ENCODE peak calls at places on chromosome 21, in five cellular contexts. J is uterus, F is left ventricle myocardium inferior, B is cardiac muscle cell, U is A549. K is an unnamed sample. For H3K4me1, the result is how much of the 10 kb centered on the place peaks cover.

GRCh38 chr21:31456201-31456600 is 112.1 kb upstream of the TIAM1 start:
- DNase-seq in U (no peak), J (no peak), B (no peak), F (no peak), K (no peak)

GRCh38 chr21:42057861-42058437 is 13.2 kb upstream of the UMODL1 start:
- DNase-seq in F (no peak), B (no peak), J (no peak), U (no peak), K (no peak)

GRCh38 chr21:16514316-16514715 is 784.5 kb downstream of the USP25 start:
- DNase-seq in B (no peak), U (no peak), J (no peak), F (no peak), K (no peak)

GRCh38 chr21:42165901-42166300 is 53.0 kb upstream of the ABCG1 start:
- DNase-seq in F (no peak), B (no peak), U (no peak), J (no peak), K (no peak)

GRCh38 chr21:26934383-26934782 is 32.5 kb downstream of the ADAMTS5 start:
- DNase-seq in J (no peak), U (no peak), F (no peak), B (no peak), K (no peak)

GRCh38 chr21:37000381-37000780 is 6.1 kb upstream of the RIPPLY3 start:
- DNase-seq in F (no peak), U (no peak), B (no peak), J (no peak), K (no peak)

GRCh38 chr21:20647603-20648002 is 350.6 kb upstream of the NCAM2 start:
- DNase-seq in B (no peak), J (no peak), F (no peak), U (no peak), K (no peak)

GRCh38 chr21:15667010-15667409 is 62.8 kb upstream of the USP25 start:
- DNase-seq in U (no peak), B (peak), F (no peak), J (no peak), K (no peak)

GRCh38 chr21:18335651-18336050 is 67.9 kb downstream of the TMPRSS15 start:
- DNase-seq in B (no peak), F (no peak), U (no peak), J (no peak), K (no peak)

GRCh38 chr21:46180079-46180722 is 4.1 kb downstream of the SPATC1L start:
- DNase-seq in F (no peak), U (no peak), J (no peak), B (no peak), K (no peak)

GRCh38 chr21:21188513-21189188 is 190.4 kb downstream of the NCAM2 start:
- DNase-seq in U (no peak), F (no peak), B (peak), J (no peak), K (no peak)

GRCh38 chr21:34642211-34643075 is 26.4 kb upstream of the CLIC6 start:
- DNase-seq in F (no peak), U (no peak), B (peak), J (no peak), K (no peak)

GRCh38 chr21:31098576-31099005 is 60.3 kb upstream of the KRTAP19-8 start:
- DNase-seq in J (peak), U (no peak), F (peak), B (peak), K (peak)

GRCh38 chr21:45709127-45709526 is 65.6 kb downstream of the PCBP3 start:
- DNase-seq in J (no peak), F (no peak), U (no peak), B (peak), K (no peak)

GRCh38 chr21:36854391-36854790 is 112.1 kb downstream of the HLCS start:
- DNase-seq in J (no peak), U (peak), F (no peak), B (peak), K (no peak)

GRCh38 chr21:46205121-46205520 is 20.9 kb upstream of the SPATC1L start:
- DNase-seq in B (no peak), F (peak), J (no peak), U (no peak), K (no peak)

GRCh38 chr21:42308914-42309752 is 6.1 kb downstream of the TFF3 start:
- DNase-seq in J (no peak), U (no peak), B (no peak), F (no peak), K (no peak)

GRCh38 chr21:35116777-35117176 is 67.7 kb upstream of the RUNX1 start:
- DNase-seq in F (no peak), J (no peak), B (no peak), U (no peak), K (no peak)

GRCh38 chr21:41725421-41726021 is 41.3 kb downstream of the RIPK4 start:
- DNase-seq in J (no peak), B (no peak), U (no peak), F (no peak), K (no peak)

GRCh38 chr21:42562816-42563215 is 49.2 kb downstream of the SLC37A1 start:
- DNase-seq in U (no peak), F (no peak), B (no peak), J (no peak), K (no peak)

GRCh38 chr21:34989337-34990151 is 59.6 kb downstream of the RUNX1 start:
- DNase-seq in B (no peak), F (no peak), U (no peak), J (no peak), K (no peak)

GRCh38 chr21:45994086-45994661 is 12.6 kb downstream of the COL6A1 start:
- DNase-seq in J (peak), U (no peak), F (peak), B (no peak), K (no peak)

GRCh38 chr21:17554619-17555472 is 42.0 kb downstream of the CXADR start:
- DNase-seq in U (peak), J (no peak), B (no peak), F (no peak), K (no peak)

GRCh38 chr21:35017256-35017655 is 31.8 kb downstream of the RUNX1 start:
- DNase-seq in B (no peak), U (no peak), J (no peak), F (no peak), K (no peak)

GRCh38 chr21:41171210-41171609 is 3.2 kb downstream of the BACE2 start:
- DNase-seq in B (peak), J (no peak), U (no peak), F (peak), K (peak)

GRCh38 chr21:34351786-34352241 is 12.0 kb upstream of the KCNE2 start:
- DNase-seq in U (peak), B (peak), J (no peak), F (peak), K (no peak)

GRCh38 chr21:45871616-45872236 is 109.8 kb upstream of the COL6A1 start:
- DNase-seq in B (no peak), U (no peak), J (no peak), F (no peak), K (no peak)

GRCh38 chr21:42614811-42615342 is 38.5 kb upstream of the PDE9A start:
- DNase-seq in U (peak), F (no peak), B (no peak), J (no peak), K (no peak)

GRCh38 chr21:46128983-46129571 is 26.3 kb downstream of the FTCD start:
- DNase-seq in J (peak), B (no peak), U (no peak), F (peak), K (no peak)

GRCh38 chr21:45591619-45592207 is 49.5 kb upstream of the SLC19A1 start:
- DNase-seq in U (no peak), J (no peak), F (no peak), B (no peak), K (no peak)

GRCh38 chr21:25806053-25806452 is 71.3 kb downstream of the GABPA start:
- DNase-seq in B (no peak), J (no peak), U (no peak), F (no peak), K (no peak)

DNA sequence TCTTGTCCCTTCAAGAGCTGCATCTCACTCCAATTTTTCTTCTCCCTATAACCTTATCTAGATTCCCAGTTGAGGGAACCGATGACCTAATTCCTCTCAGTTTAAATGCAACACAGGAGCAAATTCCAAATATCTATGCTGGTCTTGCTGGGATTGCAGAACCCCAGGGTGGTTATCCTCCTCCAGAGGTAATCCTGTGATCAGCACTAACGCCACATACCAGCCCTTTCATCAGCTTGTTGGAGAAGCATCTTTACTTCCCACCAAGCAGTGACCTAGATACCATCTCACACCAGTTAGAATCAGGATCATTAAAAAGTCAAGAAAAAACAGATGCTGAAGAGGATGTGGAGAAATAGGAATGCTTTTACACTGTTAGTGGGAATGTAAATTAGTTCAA is 52.4 kb downstream of the SAMSN1 start:
- DNase-seq in U (no peak), F (no peak), B (no peak), J (no peak), K (no peak)
- H3K4me1 ChIP-seq in U (under half), F (under half), B (under half), J (under half), K (under half)

GRCh38 chr21:33301632-33302002 is 23.2 kb upstream of the IFNAR1 start:
- DNase-seq in F (no peak), B (no peak), J (no peak), U (no peak), K (no peak)

GRCh38 chr21:33305344-33305671 is 19.5 kb upstream of the IFNAR1 start:
- DNase-seq in U (no peak), J (no peak), F (no peak), B (no peak), K (no peak)

GRCh38 chr21:33300701-33301631 is 23.8 kb upstream of the IFNAR1 start:
- DNase-seq in J (no peak), B (peak), U (no peak), F (no peak), K (no peak)

GRCh38 chr21:33302055-33302454 is 22.7 kb upstream of the IFNAR1 start:
- DNase-seq in J (no peak), B (no peak), U (no peak), F (no peak), K (no peak)

GRCh38 chr21:33302796-33303195 is 22.0 kb upstream of the IFNAR1 start:
- DNase-seq in F (no peak), J (no peak), B (no peak), U (no peak), K (no peak)
- TF ChIP-seq CTCF in F (no peak), J (no peak), B (no peak), U (no peak), K (no peak)

GRCh38 chr21:29305068-29305467 is 6.3 kb downstream of the BACH1 start:
- DNase-seq in F (no peak), U (no peak), B (no peak), J (no peak), K (no peak)

GRCh38 chr21:29306920-29307319 is 8.2 kb downstream of the BACH1 start:
- DNase-seq in U (no peak), B (no peak), J (no peak), F (no peak), K (no peak)

GRCh38 chr21:29303301-29303700 is 4.6 kb downstream of the BACH1 start:
- DNase-seq in B (no peak), U (no peak), F (no peak), J (no peak), K (no peak)

GRCh38 chr21:29304577-29304976 is 5.9 kb downstream of the BACH1 start:
- DNase-seq in F (no peak), J (no peak), B (no peak), U (no peak), K (no peak)

GRCh38 chr21:29305561-29305960 is 6.8 kb downstream of the BACH1 start:
- DNase-seq in B (no peak), U (no peak), F (no peak), J (no peak), K (no peak)
- H3K4me1 ChIP-seq in B (under half), U (under half), F (half or more), J (under half), K (half or more)

GRCh38 chr21:38170705-38171682 is 85.8 kb upstream of the KCNJ15 start:
- DNase-seq in J (no peak), F (no peak), U (no peak), B (no peak), K (no peak)
- TF ChIP-seq CTCF in J (no peak), F (no peak), U (no peak), B (peak), K (no peak)

GRCh38 chr21:44305691-44306090 is 5.8 kb downstream of the PFKL start:
- DNase-seq in B (no peak), J (no peak), U (no peak), F (no peak), K (no peak)
- H3K4me1 ChIP-seq in B (under half), J (under half), U (under half), F (half or more), K (half or more)

GRCh38 chr21:32776743-32777142 is 5.2 kb upstream of the PAXBP1 start:
- DNase-seq in F (no peak), J (no peak), U (no peak), B (no peak), K (no peak)

GRCh38 chr21:32768530-32768929 is 3.0 kb downstream of the PAXBP1 start:
- DNase-seq in J (no peak), B (no peak), F (no peak), U (no peak), K (no peak)

GRCh38 chr21:32772281-32773047 is 909 bp upstream of the PAXBP1 start:
- DNase-seq in F (no peak), J (peak), U (peak), B (peak), K (no peak)

GRCh38 chr21:32770514-32771133 is 931 bp downstream of the PAXBP1 start:
- DNase-seq in F (peak), B (no peak), U (no peak), J (no peak), K (no peak)

DNA sequence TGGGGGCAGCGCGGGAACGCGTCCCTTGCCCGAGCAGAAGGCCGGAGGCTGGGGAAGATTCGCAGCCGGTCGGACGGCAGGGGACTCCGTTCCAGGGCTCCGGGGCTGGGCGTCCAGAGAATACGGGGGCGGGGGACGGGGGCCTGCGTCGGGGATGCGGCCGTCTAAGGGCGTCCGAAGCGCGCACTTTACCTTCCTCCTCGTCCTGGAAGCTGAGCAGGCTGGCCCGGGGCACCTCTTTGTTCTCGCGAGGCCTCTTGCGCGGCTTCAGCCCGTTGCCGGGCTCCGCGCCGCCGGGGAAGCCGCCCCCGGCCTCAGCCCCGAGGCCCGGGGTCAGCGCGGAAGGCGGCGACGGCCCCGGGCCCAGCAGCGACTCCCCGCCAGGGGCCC is 426 bp downstream of the PAXBP1 start:
- DNase-seq in B (peak), F (peak), J (peak), U (peak), K (peak)
- TF ChIP-seq CTCF in B (no peak), F (peak), J (no peak), U (no peak), K (no peak)